ENCODE peak calls at places on chromosomes 13 and 19, in six cellular contexts. E is activated CD4-positive, alpha-beta T cell treated with anti-CD3 and anti-CD28 coated beads, Interleukin-2, amount 10 ng/mL, durations not matched to agents 7 days and 5 days; W is NCI-H2081; K is ovary; A is OCI-M1; P is activated T-cell treated with anti-CD3 and anti-CD28 coated beads for 1 hour. T is an unnamed sample.
A peak's percentile ranks its signal among the peaks of the same experiment; 100 is the strongest.

GRCh38 chr13:21229241-21230024 is 53.0 kb downstream of the MRPL57 start:
- DNase-seq in E (no peak), W (no peak), K (no peak), A (no peak), P (no peak), T (no peak)

GRCh38 chr19:16040642-16041041 is 35.7 kb upstream of the TPM4 start:
- DNase-seq in E (no peak), W (no peak), K (no peak), A (no peak), P (no peak), T (no peak)

GRCh38 chr19:29927944-29928669 is 13.9 kb upstream of the URI1 start:
- DNase-seq in E (no peak), W (no peak), K (no peak), A (no peak), P (no peak), T (no peak)

GRCh38 chr19:33463194-33463593 is 58.4 kb downstream of the PEPD start:
- DNase-seq in E (no peak), W (no peak), K (no peak), A (no peak), P (no peak), T (no peak)

GRCh38 chr13:47757681-47758080 is 243.4 kb downstream of the SUCLA2 start:
- DNase-seq in E (no peak), W (no peak), K (no peak), A (no peak), P (no peak), T (no peak)

GRCh38 chr13:48210178-48210577 is 22.8 kb upstream of the ITM2B start:
- DNase-seq in E (no peak), W (no peak), K (no peak), A (peak; percentile 57), P (no peak), T (no peak)

GRCh38 chr13:110187501-110188161 is 119.3 kb downstream of the COL4A1 start:
- DNase-seq in E (no peak), W (no peak), K (no peak), A (no peak), P (no peak), T (no peak)

GRCh38 chr13:20121154-20121515 is 39.7 kb downstream of the GJA3 start:
- DNase-seq in E (peak; percentile 13), W (no peak), K (no peak), A (peak; percentile 76), P (no peak), T (no peak)

GRCh38 chr19:7874080-7874856 is at the start of gene PRR36:
- DNase-seq in E (no peak), W (peak; percentile 92), K (peak; percentile 56), A (no peak), P (no peak), T (no peak)

GRCh38 chr13:29428310-29428991 is 167.0 kb downstream of the SLC7A1 start:
- DNase-seq in E (no peak), W (peak; percentile 10), K (peak; percentile 43), A (peak; percentile 27), P (no peak), T (peak; percentile 57)

GRCh38 chr19:53076984-53077383 is 26.2 kb downstream of the ZNF160 start:
- DNase-seq in E (peak; percentile 14), W (no peak), K (peak; percentile 38), A (no peak), P (no peak), T (peak; percentile 14)

GRCh38 chr13:43990829-43991228 is 111.1 kb downstream of the LACC1 start:
- DNase-seq in E (no peak), W (no peak), K (no peak), A (no peak), P (no peak), T (no peak)

GRCh38 chr19:1533510-1534150 is 9.8 kb downstream of the PLK5 start:
- DNase-seq in E (no peak), W (no peak), K (no peak), A (no peak), P (no peak), T (no peak)

GRCh38 chr19:41408256-41408655 is 10.6 kb downstream of the BCKDHA start:
- DNase-seq in E (no peak), W (no peak), K (no peak), A (peak; percentile 16), P (no peak), T (no peak)

GRCh38 chr13:53266757-53267156 is 238.1 kb downstream of the OLFM4 start:
- DNase-seq in E (no peak), W (no peak), K (no peak), A (no peak), P (no peak), T (no peak)

GRCh38 chr19:38838208-38838985 is 6.8 kb upstream of the ECH1 start:
- DNase-seq in E (no peak), W (no peak), K (no peak), A (no peak), P (peak; percentile 24), T (no peak)

GRCh38 chr13:43156916-43157315 is 133.5 kb downstream of the DNAJC15 start:
- DNase-seq in E (no peak), W (no peak), K (no peak), A (no peak), P (no peak), T (no peak)

GRCh38 chr19:926595-927043 is 784 bp downstream of the ARID3A start:
- DNase-seq in E (no peak), W (peak; percentile 26), K (peak; percentile 63), A (peak; percentile 61), P (no peak), T (no peak)

GRCh38 chr19:39265321-39265916 is 2.8 kb upstream of the IFNL2 start:
- DNase-seq in E (no peak), W (no peak), K (no peak), A (no peak), P (no peak), T (no peak)

GRCh38 chr19:49718991-49719390 is 28.1 kb downstream of the CPT1C start:
- DNase-seq in E (no peak), W (no peak), K (no peak), A (no peak), P (no peak), T (no peak)

GRCh38 chr19:57302727-57303401 is 17.4 kb upstream of the ZNF543 start:
- DNase-seq in E (no peak), W (no peak), K (no peak), A (no peak), P (no peak), T (no peak)

GRCh38 chr13:45521292-45521691 is 56.6 kb downstream of the COG3 start:
- DNase-seq in E (no peak), W (no peak), K (no peak), A (no peak), P (no peak), T (no peak)

GRCh38 chr19:7549749-7550148 is 14.2 kb downstream of the PNPLA6 start:
- DNase-seq in E (no peak), W (no peak), K (peak; percentile 28), A (no peak), P (no peak), T (no peak)

GRCh38 chr13:100490692-100491091 is 97.9 kb downstream of the GGACT start:
- DNase-seq in E (no peak), W (peak; percentile 85), K (no peak), A (no peak), P (no peak), T (no peak)

GRCh38 chr13:111908981-111909380 is 158.0 kb upstream of the SOX1 start:
- DNase-seq in E (no peak), W (no peak), K (no peak), A (no peak), P (no peak), T (no peak)

GRCh38 chr13:50319603-50320296 is 304.5 kb downstream of the KCNRG start:
- DNase-seq in E (no peak), W (no peak), K (no peak), A (peak; percentile 91), P (no peak), T (no peak)

GRCh38 chr13:75850915-75851314 is 214.8 kb downstream of the LMO7 start:
- DNase-seq in E (no peak), W (no peak), K (no peak), A (peak; percentile 11), P (no peak), T (no peak)

GRCh38 chr13:74136089-74136658 is 2.0 kb upstream of the KLF12 start:
- DNase-seq in E (peak; percentile 38), W (no peak), K (peak; percentile 64), A (peak; percentile 49), P (no peak), T (peak; percentile 12)

GRCh38 chr13:114004416-114005205 is 30.7 kb upstream of the C13orf46 start:
- DNase-seq in E (no peak), W (peak; percentile 13), K (no peak), A (peak; percentile 91), P (no peak), T (no peak)

GRCh38 chr19:10514211-10515145 is 2.8 kb downstream of the S1PR5 start:
- DNase-seq in E (peak; percentile 48), W (no peak), K (no peak), A (no peak), P (no peak), T (no peak)

T was measured in nucleus accumbens.